ENCODE peak calls at places on chromosomes 4 and X, in eight cellular contexts. J, R, V, P, Y, C, X and L are unnamed samples.

GRCh38 chr4:104751468-104751867 is 256.8 kb upstream of the CXXC4 start:
- DNase-seq in J (no peak), R (no peak), V (no peak), P (no peak), Y (no peak), C (no peak), X (no peak), L (no peak)

GRCh38 chr4:38368612-38369011 is 295.4 kb upstream of the KLF3 start:
- DNase-seq in J (no peak), R (no peak), V (no peak), P (no peak), Y (peak; percentile 66), C (no peak), X (no peak), L (peak; percentile 55)

GRCh38 chrX:134753185-134754008 is 95.1 kb upstream of the PLAC1 start:
- DNase-seq in J (no peak), R (no peak), V (no peak), P (no peak), Y (peak; percentile 79), C (no peak), X (no peak), L (peak; percentile 53)

GRCh38 chr4:103008875-103009729 is 10.4 kb downstream of the SLC9B1 start:
- DNase-seq in J (no peak), R (no peak), V (peak; percentile 75), P (peak; percentile 41), Y (peak; percentile 90), C (peak; percentile 26), X (peak; percentile 60), L (peak; percentile 69)

GRCh38 chrX:9456250-9457074 is 8.4 kb upstream of the TBL1X start:
- DNase-seq in J (peak; percentile 28), R (no peak), V (peak; percentile 52), P (no peak), Y (no peak), C (no peak), X (peak; percentile 85), L (no peak)

GRCh38 chr4:15575951-15576350 is 79.2 kb downstream of the FBXL5 start:
- DNase-seq in J (no peak), R (no peak), V (no peak), P (no peak), Y (no peak), C (no peak), X (no peak), L (no peak)

GRCh38 chrX:346034-346813 is 27.6 kb upstream of the GTPBP6 start:
- DNase-seq in J (no peak), R (no peak), V (no peak), P (no peak), Y (no peak), C (no peak), X (no peak), L (no peak)

GRCh38 chrX:108022491-108023089 is 22.3 kb upstream of the VSIG1 start:
- DNase-seq in J (no peak), R (no peak), V (no peak), P (no peak), Y (peak; percentile 53), C (no peak), X (no peak), L (peak; percentile 29)

GRCh38 chr4:142156246-142156645 is 519.9 kb downstream of the IL15 start:
- DNase-seq in J (no peak), R (no peak), V (no peak), P (no peak), Y (no peak), C (no peak), X (no peak), L (no peak)

GRCh38 chr4:89351201-89351600 is 43.6 kb upstream of the GPRIN3 start:
- DNase-seq in J (no peak), R (no peak), V (no peak), P (no peak), Y (no peak), C (no peak), X (no peak), L (no peak)

GRCh38 chr4:183140911-183141320 is 41.9 kb downstream of the WWC2 start:
- DNase-seq in J (no peak), R (no peak), V (no peak), P (no peak), Y (peak; percentile 56), C (no peak), X (no peak), L (peak; percentile 82)

GRCh38 chrX:153063315-153063714 is 7.0 kb downstream of the PNMA3 start:
- DNase-seq in J (no peak), R (no peak), V (no peak), P (no peak), Y (peak; percentile 16), C (no peak), X (no peak), L (no peak)

GRCh38 chrX:110401142-110401541 is 42.5 kb downstream of the RTL9 start:
- DNase-seq in J (no peak), R (no peak), V (no peak), P (no peak), Y (no peak), C (no peak), X (no peak), L (no peak)

GRCh38 chr4:10336471-10336870 is 120.8 kb downstream of the ZNF518B start:
- DNase-seq in J (no peak), R (no peak), V (no peak), P (no peak), Y (peak; percentile 22), C (no peak), X (no peak), L (peak; percentile 80)

GRCh38 chrX:16162391-16162790 is 4.9 kb upstream of the MAGEB17 start:
- DNase-seq in J (no peak), R (no peak), V (no peak), P (no peak), Y (no peak), C (no peak), X (no peak), L (no peak)

GRCh38 chrX:96433409-96434122 is 251.1 kb upstream of the DIAPH2 start:
- DNase-seq in J (no peak), R (no peak), V (no peak), P (no peak), Y (no peak), C (no peak), X (no peak), L (no peak)

GRCh38 chrX:152896450-152896849 is 1.4 kb upstream of the ZNF185 start:
- DNase-seq in J (no peak), R (no peak), V (no peak), P (no peak), Y (peak; percentile 13), C (no peak), X (no peak), L (peak; percentile 86)

GRCh38 chr4:45063166-45063565 is 336.8 kb upstream of the GNPDA2 start:
- DNase-seq in J (no peak), R (no peak), V (no peak), P (no peak), Y (no peak), C (no peak), X (no peak), L (no peak)

GRCh38 chrX:47607091-47607490 is 12.6 kb downstream of the SYN1 start:
- DNase-seq in J (no peak), R (no peak), V (no peak), P (no peak), Y (peak; percentile 50), C (no peak), X (no peak), L (no peak)

GRCh38 chrX:7570432-7571009 is 272.4 kb upstream of the VCX start:
- DNase-seq in J (no peak), R (no peak), V (no peak), P (no peak), Y (no peak), C (no peak), X (no peak), L (no peak)

GRCh38 chr4:138401330-138401729 is 159.2 kb upstream of the SLC7A11 start:
- DNase-seq in J (no peak), R (no peak), V (no peak), P (no peak), Y (no peak), C (no peak), X (no peak), L (no peak)

GRCh38 chr4:152454398-152455011 is 81.4 kb downstream of the FBXW7 start:
- DNase-seq in J (no peak), R (no peak), V (peak; percentile 74), P (peak; percentile 22), Y (peak; percentile 59), C (no peak), X (no peak), L (peak; percentile 60)

GRCh38 chrX:68209008-68209407 is 224.3 kb downstream of the OPHN1 start:
- DNase-seq in J (no peak), R (no peak), V (no peak), P (no peak), Y (no peak), C (no peak), X (no peak), L (no peak)

GRCh38 chrX:3271485-3272186 is 74.8 kb downstream of the MXRA5 start:
- DNase-seq in J (no peak), R (no peak), V (no peak), P (no peak), Y (peak; percentile 77), C (no peak), X (no peak), L (peak; percentile 82)

GRCh38 chr4:73916172-73916925 is 47.2 kb downstream of the CXCL1 start:
- DNase-seq in J (no peak), R (no peak), V (no peak), P (no peak), Y (no peak), C (no peak), X (no peak), L (no peak)

GRCh38 chr4:29276150-29276549 is 1444.0 kb upstream of the PCDH7 start:
- DNase-seq in J (no peak), R (no peak), V (no peak), P (no peak), Y (no peak), C (no peak), X (no peak), L (no peak)

GRCh38 chr4:56686537-56687231 is 5.6 kb upstream of the HOPX start:
- DNase-seq in J (no peak), R (no peak), V (no peak), P (no peak), Y (no peak), C (no peak), X (no peak), L (no peak)

GRCh38 chr4:78922207-78922606 is 17.0 kb downstream of the PAQR3 start:
- DNase-seq in J (no peak), R (no peak), V (no peak), P (no peak), Y (peak; percentile 49), C (no peak), X (no peak), L (peak; percentile 69)

GRCh38 chrX:40086569-40087335 is 11.0 kb downstream of the BCOR start:
- DNase-seq in J (no peak), R (no peak), V (no peak), P (no peak), Y (no peak), C (no peak), X (no peak), L (no peak)

GRCh38 chr4:54783402-54784110 is 125.8 kb downstream of the KIT start:
- DNase-seq in J (no peak), R (no peak), V (no peak), P (no peak), Y (no peak), C (no peak), X (no peak), L (no peak)

GRCh38 chr4:154618708-154619315 is 6.4 kb upstream of the FGG start:
- DNase-seq in J (peak; percentile 24), R (no peak), V (peak; percentile 38), P (peak; percentile 64), Y (peak; percentile 64), C (peak; percentile 67), X (peak; percentile 39), L (peak; percentile 55)

GRCh38 chr4:38993683-38994082 is 38.5 kb downstream of the TMEM156 start:
- DNase-seq in J (no peak), R (no peak), V (no peak), P (peak; percentile 15), Y (no peak), C (no peak), X (no peak), L (peak; percentile 39)

GRCh38 chr4:9947168-9948062 is 73.9 kb downstream of the SLC2A9 start:
- DNase-seq in J (no peak), R (no peak), V (no peak), P (no peak), Y (no peak), C (no peak), X (no peak), L (no peak)

GRCh38 chr4:112520598-112521122 is 4.7 kb upstream of the NEUROG2 start:
- DNase-seq in J (no peak), R (no peak), V (no peak), P (no peak), Y (no peak), C (no peak), X (no peak), L (no peak)